ENCODE peak calls at places on chromosomes 3 and 15, in seven cellular contexts. G, F, V, D, H, U and S are unnamed samples.
A peak's percentile ranks its signal among the peaks of the same experiment; 100 is the strongest.

GRCh38 chr15:79339588-79340314 is 28.8 kb downstream of the TMED3 start:
- DNase-seq in G (peak; percentile 53), F (peak; percentile 2), V (peak; percentile 11), D (no peak), H (no peak), U (no peak), S (no peak)

GRCh38 chr15:48592221-48592731 is 53.2 kb downstream of the FBN1 start:
- DNase-seq in G (no peak), F (no peak), V (peak; percentile 97), D (no peak), H (no peak), U (no peak), S (no peak)

GRCh38 chr15:65165875-65166274 is 19.3 kb downstream of the CLPX start:
- DNase-seq in G (no peak), F (no peak), V (no peak), D (no peak), H (no peak), U (no peak), S (no peak)

GRCh38 chr15:89412906-89413411 is 78.3 kb upstream of the POLG start:
- DNase-seq in G (no peak), F (no peak), V (no peak), D (no peak), H (no peak), U (no peak), S (no peak)

GRCh38 chr15:59177445-59177728 is 29.3 kb upstream of the LDHAL6B start:
- DNase-seq in G (no peak), F (no peak), V (no peak), D (no peak), H (no peak), U (no peak), S (no peak)

GRCh38 chr3:50617096-50617791 is at the start of gene MAPKAPK3:
- DNase-seq in G (peak; percentile 48), F (no peak), V (no peak), D (peak; percentile 62), H (peak; percentile 81), U (peak; percentile 54), S (no peak)

GRCh38 chr3:107927361-107928083 is 163.3 kb downstream of the CD47 start:
- DNase-seq in G (peak; percentile 76), F (peak; percentile 9), V (peak; percentile 60), D (peak; percentile 72), H (peak; percentile 77), U (peak; percentile 59), S (peak; percentile 89)

GRCh38 chr3:45479627-45480026 is 91.3 kb downstream of the LARS2 start:
- DNase-seq in G (no peak), F (no peak), V (peak; percentile 80), D (no peak), H (no peak), U (no peak), S (no peak)

GRCh38 chr3:38627956-38628355 is 21.5 kb downstream of the SCN5A start:
- DNase-seq in G (peak; percentile 61), F (no peak), V (peak; percentile 10), D (no peak), H (no peak), U (no peak), S (no peak)

GRCh38 chr15:78103406-78104118 is 11.2 kb downstream of the SH2D7 start:
- DNase-seq in G (no peak), F (no peak), V (no peak), D (no peak), H (no peak), U (no peak), S (no peak)

GRCh38 chr3:151838574-151839312 is 24.8 kb downstream of the AADAC start:
- DNase-seq in G (peak; percentile 84), F (peak; percentile 26), V (peak; percentile 76), D (peak; percentile 28), H (no peak), U (peak; percentile 57), S (no peak)

GRCh38 chr3:95588473-95588872 is 1225.9 kb upstream of the EPHA6 start:
- DNase-seq in G (no peak), F (no peak), V (no peak), D (no peak), H (no peak), U (no peak), S (no peak)

GRCh38 chr15:92745845-92746271 is 90.3 kb upstream of the FAM174B start:
- DNase-seq in G (no peak), F (no peak), V (no peak), D (no peak), H (no peak), U (no peak), S (no peak)

GRCh38 chr15:95017950-95018349 is 786.6 kb downstream of the MCTP2 start:
- DNase-seq in G (peak; percentile 57), F (no peak), V (no peak), D (peak; percentile 21), H (no peak), U (peak; percentile 74), S (no peak)

GRCh38 chr3:77825045-77825827 is 785.3 kb downstream of the ROBO2 start:
- DNase-seq in G (no peak), F (peak; percentile 93), V (peak; percentile 90), D (no peak), H (no peak), U (no peak), S (no peak)

GRCh38 chr15:63460210-63461135 is 43.9 kb upstream of the USP3 start:
- DNase-seq in G (no peak), F (no peak), V (no peak), D (no peak), H (peak; percentile 48), U (no peak), S (no peak)

GRCh38 chr3:159616234-159616825 is 372.3 kb upstream of the IL12A start:
- DNase-seq in G (peak; percentile 52), F (no peak), V (peak; percentile 65), D (peak; percentile 21), H (peak; percentile 68), U (peak; percentile 32), S (peak; percentile 27)

GRCh38 chr3:45529697-45530096 is 64.9 kb upstream of the LIMD1 start:
- DNase-seq in G (no peak), F (peak; percentile 56), V (no peak), D (no peak), H (no peak), U (no peak), S (no peak)

GRCh38 chr15:72272213-72272996 is at the start of gene PARP6:
- DNase-seq in G (peak; percentile 98), F (peak; percentile 84), V (peak; percentile 97), D (peak; percentile 99), H (peak; percentile 100), U (peak; percentile 99), S (peak; percentile 98)

GRCh38 chr15:60656491-60657284 is 177.7 kb upstream of the ICE2 start:
- DNase-seq in G (no peak), F (no peak), V (no peak), D (no peak), H (no peak), U (no peak), S (no peak)

GRCh38 chr3:159126261-159127020 is 324.6 kb downstream of the MFSD1 start:
- DNase-seq in G (no peak), F (no peak), V (peak; percentile 31), D (no peak), H (no peak), U (no peak), S (no peak)

GRCh38 chr15:96345560-96346389 is 15.3 kb downstream of the NR2F2 start:
- DNase-seq in G (peak; percentile 83), F (no peak), V (peak; percentile 57), D (peak; percentile 83), H (peak; percentile 96), U (peak; percentile 74), S (no peak)

GRCh38 chr3:14799146-14799545 is 19.6 kb upstream of the FGD5 start:
- DNase-seq in G (no peak), F (no peak), V (no peak), D (no peak), H (no peak), U (no peak), S (no peak)

GRCh38 chr3:48934333-48934991 is 15.8 kb downstream of the ARIH2 start:
- DNase-seq in G (no peak), F (no peak), V (no peak), D (no peak), H (no peak), U (no peak), S (no peak)

DNA sequence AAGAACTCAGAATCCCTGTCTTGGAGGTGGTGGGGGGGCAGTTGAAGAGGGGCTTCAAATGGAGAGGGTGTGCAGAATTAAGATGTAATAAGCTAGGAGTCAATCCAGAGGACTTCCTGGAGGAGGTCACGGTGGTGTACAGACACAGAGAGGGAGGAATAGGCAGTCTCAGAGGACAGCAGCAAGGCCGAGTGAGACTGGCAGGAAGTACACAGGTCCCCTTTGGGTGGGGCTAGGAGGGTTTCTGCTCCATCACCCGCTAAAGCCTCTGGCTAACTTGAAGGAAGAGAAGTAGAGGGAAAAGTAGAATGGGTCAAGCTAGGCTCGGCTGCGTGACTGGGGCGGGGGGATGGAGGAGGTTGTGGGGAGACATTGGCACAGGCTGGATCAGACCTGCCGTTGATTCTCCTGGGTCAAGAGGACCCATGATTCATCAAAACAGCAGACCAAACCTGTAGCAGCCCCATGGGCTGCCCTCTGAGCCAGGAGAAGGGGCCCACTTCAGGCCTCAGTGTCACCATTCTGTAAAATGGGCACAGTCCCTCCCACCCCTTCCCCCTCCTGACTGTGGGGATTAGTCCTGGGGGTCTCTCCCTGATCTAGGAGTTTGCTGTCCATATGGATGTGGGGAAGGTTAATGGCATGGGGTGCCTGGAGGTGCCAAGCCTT is 16.9 kb downstream of the CSPG4 start:
- DNase-seq in G (no peak), F (no peak), V (no peak), D (no peak), H (no peak), U (no peak), S (no peak)
- H3K27me3 ChIP-seq in G (no peaks in the 10 kb centered on the region), F (no peaks in the 10 kb centered on the region), V (no peaks in the 10 kb centered on the region), D (no peaks in the 10 kb centered on the region), H (no peaks in the 10 kb centered on the region), U (no peaks in the 10 kb centered on the region), S (no peaks in the 10 kb centered on the region)

GRCh38 chr15:67906382-67906781 is 66.5 kb upstream of the RNU6-1 start:
- DNase-seq in G (no peak), F (no peak), V (no peak), D (no peak), H (no peak), U (no peak), S (no peak)
- TF ChIP-seq CTCF in G (peak; percentile 45), F (peak; percentile 5), V (peak; percentile 59), D (no peak), H (no peak), U (peak; percentile 36), S (no peak)

DNA sequence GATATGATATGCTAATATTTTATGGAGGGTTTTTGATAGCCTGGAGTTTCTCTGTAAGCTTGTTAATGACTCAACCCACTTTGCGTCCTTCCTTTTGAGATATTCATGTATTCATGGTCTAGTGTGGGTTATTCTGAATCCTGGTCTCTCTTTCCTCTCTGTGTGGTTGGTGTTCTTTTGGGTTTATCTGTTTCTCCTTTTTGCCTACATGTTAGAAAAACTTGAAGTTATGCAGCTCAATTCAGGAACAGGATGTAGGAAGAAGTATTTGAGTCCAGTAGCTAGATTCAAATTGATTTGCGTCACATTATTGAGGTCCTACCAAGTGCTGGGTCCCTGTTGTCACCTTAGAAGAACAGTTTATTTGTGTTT is 28.1 kb downstream of the CMTM7 start:
- DNase-seq in G (no peak), F (no peak), V (no peak), D (no peak), H (no peak), U (no peak), S (no peak)
- H3K4me3 ChIP-seq in G (no peak overlapping the region), F (no peak overlapping the region), V (no peak overlapping the region), D (no peak overlapping the region), H (no peak overlapping the region), U (no peak overlapping the region), S (no peak overlapping the region)

DNA sequence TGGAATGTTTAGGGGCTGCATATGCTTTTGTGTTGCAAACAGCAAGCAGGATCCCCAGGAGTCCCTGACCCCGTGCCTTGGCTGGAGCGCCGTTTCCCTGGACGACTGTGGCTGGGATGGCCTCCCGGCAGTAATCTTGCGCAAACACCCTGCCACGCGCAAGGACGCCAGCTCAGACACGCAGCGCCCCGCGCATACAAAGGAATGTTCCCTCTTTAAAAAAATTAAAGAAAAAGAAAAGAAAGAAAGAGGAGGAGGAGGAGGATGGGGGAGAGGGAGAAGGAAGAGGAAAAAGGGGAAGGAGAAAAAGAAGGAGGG is 28.2 kb downstream of the ZIC4 start:
- DNase-seq in G (no peak), F (no peak), V (no peak), D (no peak), H (no peak), U (no peak), S (no peak)
- H3K27me3 ChIP-seq in G (peaks cover 100% of the 10 kb centered on the region), F (peaks cover 56% of the 10 kb centered on the region), V (no peaks in the 10 kb centered on the region), D (peaks cover 88% of the 10 kb centered on the region), H (no peaks in the 10 kb centered on the region), U (peaks cover 85% of the 10 kb centered on the region), S (peaks cover 64% of the 10 kb centered on the region)